ENCODE peak calls at places on chromosomes 11 and 22, in six cellular contexts. One of them, this sample, is unnamed.

GRCh38 chr11:3047637-3048036 is 9.6 kb downstream of the CARS1 start:
- DNase-seq in spleen: no peak
- DNase-seq in fibroblast of lung: no peak
- DNase-seq in lung: no peak
- DNase-seq in CD4-positive, alpha-beta T cell: no peak
- DNase-seq in uterus: no peak
- DNase-seq in this sample: no peak

GRCh38 chr22:35065796-35066218 is at the start of gene ISX:
- DNase-seq in spleen: no peak
- DNase-seq in CD4-positive, alpha-beta T cell: no peak
- DNase-seq in lung: no peak
- DNase-seq in fibroblast of lung: no peak
- DNase-seq in uterus: no peak
- DNase-seq in this sample: no peak

GRCh38 chr11:12489246-12489772 is 111.9 kb downstream of the PARVA start:
- DNase-seq in uterus: no peak
- DNase-seq in lung: no peak
- DNase-seq in CD4-positive, alpha-beta T cell: no peak
- DNase-seq in fibroblast of lung: no peak
- DNase-seq in spleen: no peak
- DNase-seq in this sample: no peak

GRCh38 chr11:12058425-12059115 is 50.1 kb upstream of the DKK3 start:
- DNase-seq in uterus: no peak
- DNase-seq in lung: no peak
- DNase-seq in fibroblast of lung: no peak
- DNase-seq in spleen: no peak
- DNase-seq in CD4-positive, alpha-beta T cell: no peak
- DNase-seq in this sample: no peak

GRCh38 chr11:70068345-70068744 is 9.8 kb upstream of the ANO1 start:
- DNase-seq in uterus: no peak
- DNase-seq in fibroblast of lung: no peak
- DNase-seq in lung: no peak
- DNase-seq in spleen: no peak
- DNase-seq in CD4-positive, alpha-beta T cell: no peak
- DNase-seq in this sample: peak; percentile 85

GRCh38 chr22:23263651-23264555 is 83.6 kb downstream of the BCR start:
- DNase-seq in CD4-positive, alpha-beta T cell: no peak
- DNase-seq in spleen: peak; percentile 88
- DNase-seq in lung: no peak
- DNase-seq in fibroblast of lung: no peak
- DNase-seq in uterus: no peak
- DNase-seq in this sample: no peak

GRCh38 chr11:95671768-95672167 is 117.8 kb downstream of the FAM76B start:
- DNase-seq in CD4-positive, alpha-beta T cell: no peak
- DNase-seq in spleen: no peak
- DNase-seq in uterus: no peak
- DNase-seq in fibroblast of lung: peak; percentile 90
- DNase-seq in lung: no peak
- DNase-seq in this sample: no peak

GRCh38 chr11:22193348-22194051 is 615 bp downstream of the ANO5 start:
- DNase-seq in uterus: peak; percentile 13
- DNase-seq in CD4-positive, alpha-beta T cell: no peak
- DNase-seq in lung: peak; percentile 29
- DNase-seq in spleen: peak; percentile 73
- DNase-seq in fibroblast of lung: no peak
- DNase-seq in this sample: no peak

GRCh38 chr22:20238567-20239062 is 29.5 kb downstream of the RTN4R start:
- DNase-seq in fibroblast of lung: no peak
- DNase-seq in uterus: peak; percentile 43
- DNase-seq in CD4-positive, alpha-beta T cell: peak; percentile 27
- DNase-seq in lung: peak; percentile 60
- DNase-seq in spleen: peak; percentile 89
- DNase-seq in this sample: no peak

GRCh38 chr22:39316440-39317083 is 2.9 kb downstream of the RPL3 start:
- DNase-seq in CD4-positive, alpha-beta T cell: peak; percentile 64
- DNase-seq in spleen: peak; percentile 87
- DNase-seq in lung: peak; percentile 75
- DNase-seq in uterus: peak; percentile 75
- DNase-seq in fibroblast of lung: peak; percentile 95
- DNase-seq in this sample: no peak

GRCh38 chr11:44903035-44903434 is 47.6 kb downstream of the TP53I11 start:
- DNase-seq in spleen: no peak
- DNase-seq in fibroblast of lung: no peak
- DNase-seq in CD4-positive, alpha-beta T cell: no peak
- DNase-seq in uterus: no peak
- DNase-seq in lung: no peak
- DNase-seq in this sample: no peak

GRCh38 chr11:64845125-64845735 is 777 bp upstream of the CDC42BPG start:
- DNase-seq in spleen: no peak
- DNase-seq in uterus: no peak
- DNase-seq in lung: no peak
- DNase-seq in fibroblast of lung: no peak
- DNase-seq in CD4-positive, alpha-beta T cell: no peak
- DNase-seq in this sample: no peak

GRCh38 chr22:24510694-24511625 is 15.8 kb downstream of the UPB1 start:
- DNase-seq in CD4-positive, alpha-beta T cell: no peak
- DNase-seq in lung: no peak
- DNase-seq in uterus: no peak
- DNase-seq in fibroblast of lung: peak; percentile 63
- DNase-seq in spleen: no peak
- DNase-seq in this sample: no peak

GRCh38 chr11:20035701-20036601 is 124.3 kb downstream of the DBX1 start:
- DNase-seq in uterus: no peak
- DNase-seq in lung: no peak
- DNase-seq in spleen: no peak
- DNase-seq in fibroblast of lung: peak; percentile 97
- DNase-seq in CD4-positive, alpha-beta T cell: no peak
- DNase-seq in this sample: no peak

GRCh38 chr11:116719102-116719501 is 53.7 kb downstream of the BUD13 start:
- DNase-seq in fibroblast of lung: no peak
- DNase-seq in lung: no peak
- DNase-seq in spleen: no peak
- DNase-seq in CD4-positive, alpha-beta T cell: no peak
- DNase-seq in uterus: no peak
- DNase-seq in this sample: no peak

GRCh38 chr11:71080239-71081097 is 171.9 kb downstream of the SHANK2 start:
- DNase-seq in lung: peak; percentile 63
- DNase-seq in fibroblast of lung: peak; percentile 69
- DNase-seq in spleen: no peak
- DNase-seq in CD4-positive, alpha-beta T cell: no peak
- DNase-seq in uterus: no peak
- DNase-seq in this sample: no peak

GRCh38 chr22:16969508-16970327 is 38.3 kb downstream of the GAB4 start:
- DNase-seq in spleen: no peak
- DNase-seq in lung: peak; percentile 26
- DNase-seq in fibroblast of lung: no peak
- DNase-seq in CD4-positive, alpha-beta T cell: no peak
- DNase-seq in uterus: no peak
- DNase-seq in this sample: no peak

GRCh38 chr11:34052036-34052607 is 591 bp downstream of the CAPRIN1 start:
- DNase-seq in fibroblast of lung: peak; percentile 86
- DNase-seq in CD4-positive, alpha-beta T cell: peak; percentile 80
- DNase-seq in spleen: peak; percentile 98
- DNase-seq in uterus: peak; percentile 91
- DNase-seq in lung: peak; percentile 89
- DNase-seq in this sample: no peak

GRCh38 chr22:27650572-27650971 is 151.0 kb downstream of the MN1 start:
- DNase-seq in spleen: peak; percentile 59
- DNase-seq in fibroblast of lung: no peak
- DNase-seq in uterus: no peak
- DNase-seq in CD4-positive, alpha-beta T cell: no peak
- DNase-seq in lung: no peak
- DNase-seq in this sample: no peak

GRCh38 chr22:25208743-25209505 is 9.3 kb downstream of the CRYBB3 start:
- DNase-seq in CD4-positive, alpha-beta T cell: no peak
- DNase-seq in lung: no peak
- DNase-seq in spleen: no peak
- DNase-seq in uterus: no peak
- DNase-seq in fibroblast of lung: no peak
- DNase-seq in this sample: no peak

GRCh38 chr11:84543367-84544159 is 1083.6 kb downstream of the DLG2 start:
- DNase-seq in spleen: no peak
- DNase-seq in CD4-positive, alpha-beta T cell: no peak
- DNase-seq in uterus: no peak
- DNase-seq in lung: no peak
- DNase-seq in fibroblast of lung: no peak
- DNase-seq in this sample: no peak

GRCh38 chr22:30947163-30947820 is 21.3 kb downstream of the MORC2 start:
- DNase-seq in lung: no peak
- DNase-seq in fibroblast of lung: no peak
- DNase-seq in CD4-positive, alpha-beta T cell: no peak
- DNase-seq in spleen: no peak
- DNase-seq in uterus: no peak
- DNase-seq in this sample: no peak

GRCh38 chr22:22380098-22381030 is 128.2 kb downstream of the ZNF280B start:
- DNase-seq in spleen: peak; percentile 90
- DNase-seq in lung: no peak
- DNase-seq in fibroblast of lung: no peak
- DNase-seq in uterus: no peak
- DNase-seq in CD4-positive, alpha-beta T cell: no peak
- DNase-seq in this sample: no peak

GRCh38 chr22:31537019-31537535 is 40.7 kb downstream of the SFI1 start:
- DNase-seq in lung: no peak
- DNase-seq in CD4-positive, alpha-beta T cell: no peak
- DNase-seq in fibroblast of lung: no peak
- DNase-seq in spleen: no peak
- DNase-seq in uterus: no peak
- DNase-seq in this sample: no peak

GRCh38 chr11:3837793-3838192 is 3.0 kb downstream of the RHOG start:
- DNase-seq in CD4-positive, alpha-beta T cell: no peak
- DNase-seq in lung: peak; percentile 65
- DNase-seq in uterus: peak; percentile 27
- DNase-seq in spleen: peak; percentile 83
- DNase-seq in fibroblast of lung: no peak
- DNase-seq in this sample: no peak

GRCh38 chr11:112961751-112962747 is 829 bp downstream of the NCAM1 start:
- DNase-seq in fibroblast of lung: peak; percentile 7
- DNase-seq in CD4-positive, alpha-beta T cell: no peak
- DNase-seq in spleen: peak; percentile 75
- DNase-seq in uterus: peak; percentile 50
- DNase-seq in lung: no peak
- DNase-seq in this sample: no peak

GRCh38 chr11:86688398-86689179 is 16.2 kb upstream of the ME3 start:
- DNase-seq in uterus: no peak
- DNase-seq in spleen: no peak
- DNase-seq in CD4-positive, alpha-beta T cell: no peak
- DNase-seq in fibroblast of lung: peak; percentile 72
- DNase-seq in lung: no peak
- DNase-seq in this sample: no peak

GRCh38 chr11:2265396-2265795 is 5.0 kb downstream of the ASCL2 start:
- DNase-seq in uterus: no peak
- DNase-seq in lung: peak; percentile 29
- DNase-seq in fibroblast of lung: no peak
- DNase-seq in spleen: no peak
- DNase-seq in CD4-positive, alpha-beta T cell: no peak
- DNase-seq in this sample: no peak

GRCh38 chr22:32794449-32795213 is 6.9 kb upstream of the TIMP3 start:
- DNase-seq in uterus: no peak
- DNase-seq in spleen: no peak
- DNase-seq in fibroblast of lung: peak; percentile 18
- DNase-seq in lung: no peak
- DNase-seq in CD4-positive, alpha-beta T cell: no peak
- DNase-seq in this sample: no peak

GRCh38 chr11:37512156-37512780 is 914.2 kb upstream of the RAG2 start:
- DNase-seq in spleen: no peak
- DNase-seq in uterus: no peak
- DNase-seq in CD4-positive, alpha-beta T cell: no peak
- DNase-seq in fibroblast of lung: peak; percentile 28
- DNase-seq in lung: no peak
- DNase-seq in this sample: no peak
- H3K9me3 ChIP-seq in spleen: peaks cover 24% of the 10 kb centered on the region
- H3K9me3 ChIP-seq in uterus: no peaks in the 10 kb centered on the region
- H3K9me3 ChIP-seq in CD4-positive, alpha-beta T cell: no peaks in the 10 kb centered on the region
- H3K9me3 ChIP-seq in fibroblast of lung: no peaks in the 10 kb centered on the region
- H3K9me3 ChIP-seq in lung: no peaks in the 10 kb centered on the region
- H3K9me3 ChIP-seq in this sample: no peaks in the 10 kb centered on the region

DNA sequence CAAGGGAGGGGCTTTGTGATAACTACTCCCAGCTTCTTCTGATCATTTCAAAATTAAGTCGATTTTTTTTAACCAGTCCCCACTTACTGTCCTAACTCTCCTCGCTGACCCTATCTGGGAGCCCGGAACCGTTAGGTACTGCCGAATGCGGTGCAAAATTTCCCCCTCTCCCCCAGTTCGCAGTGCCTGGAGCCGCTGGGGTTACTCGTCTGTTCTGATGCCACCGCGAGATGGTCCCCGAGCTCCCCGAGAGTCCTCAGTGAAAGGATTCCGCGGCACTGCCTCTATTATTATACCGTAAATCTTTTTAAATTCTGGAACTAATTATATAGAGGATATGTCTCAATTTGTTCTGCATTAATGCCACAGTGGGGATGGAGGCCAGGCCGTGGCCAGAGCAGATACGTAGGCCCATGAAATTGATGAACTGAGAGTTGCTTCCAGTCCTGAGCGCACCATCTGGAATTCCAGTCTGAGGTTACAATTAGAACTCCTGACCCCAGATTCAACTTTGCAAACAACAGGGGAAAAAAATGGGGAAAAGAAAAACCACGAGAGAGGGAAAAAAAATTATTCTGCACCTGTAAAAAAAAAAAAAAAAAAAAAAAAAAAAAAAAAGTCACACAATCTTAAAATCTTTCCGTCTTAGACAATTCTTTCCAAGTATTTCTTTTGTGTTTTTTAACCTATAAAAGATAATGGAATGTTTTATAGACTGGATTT is 4.3 kb upstream of the WT1 start:
- DNase-seq in lung: no peak
- DNase-seq in fibroblast of lung: no peak
- DNase-seq in uterus: peak; percentile 27
- DNase-seq in spleen: no peak
- DNase-seq in CD4-positive, alpha-beta T cell: no peak
- DNase-seq in this sample: no peak
- H3K9me3 ChIP-seq in lung: no peaks in the 10 kb centered on the region
- H3K9me3 ChIP-seq in fibroblast of lung: no peaks in the 10 kb centered on the region
- H3K9me3 ChIP-seq in uterus: no peaks in the 10 kb centered on the region
- H3K9me3 ChIP-seq in spleen: no peaks in the 10 kb centered on the region
- H3K9me3 ChIP-seq in CD4-positive, alpha-beta T cell: no peaks in the 10 kb centered on the region
- H3K9me3 ChIP-seq in this sample: no peaks in the 10 kb centered on the region

GRCh38 chr11:75355051-75355450 is 3.6 kb upstream of the ARRB1 start:
- DNase-seq in spleen: peak; percentile 6
- DNase-seq in CD4-positive, alpha-beta T cell: no peak
- DNase-seq in uterus: no peak
- DNase-seq in fibroblast of lung: no peak
- DNase-seq in lung: no peak
- DNase-seq in this sample: no peak
- H3K9me3 ChIP-seq in spleen: no peaks in the 10 kb centered on the region
- H3K9me3 ChIP-seq in CD4-positive, alpha-beta T cell: no peaks in the 10 kb centered on the region
- H3K9me3 ChIP-seq in uterus: no peaks in the 10 kb centered on the region
- H3K9me3 ChIP-seq in fibroblast of lung: no peaks in the 10 kb centered on the region
- H3K9me3 ChIP-seq in lung: no peaks in the 10 kb centered on the region
- H3K9me3 ChIP-seq in this sample: no peaks in the 10 kb centered on the region

DNA sequence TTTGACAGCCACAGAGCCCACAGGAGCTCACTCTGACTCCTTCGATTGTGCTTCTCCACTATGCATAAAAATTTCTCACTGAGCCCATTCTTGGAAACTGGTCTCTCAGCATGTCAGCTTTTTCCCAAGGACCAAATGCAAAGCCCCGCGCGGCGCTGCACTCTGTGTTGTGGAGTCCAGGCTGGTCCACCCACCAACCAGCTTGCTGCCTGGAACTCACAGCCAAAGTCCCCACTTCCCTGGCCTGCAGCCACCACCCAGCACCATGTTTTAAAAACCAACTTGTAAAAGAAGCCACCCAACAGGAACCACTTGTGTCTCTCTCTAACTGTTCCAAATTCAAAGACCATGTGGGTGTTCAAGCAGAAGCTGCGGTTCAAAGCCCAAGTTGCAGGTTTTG is 124.4 kb downstream of the SPATA19 start:
- DNase-seq in lung: no peak
- DNase-seq in fibroblast of lung: no peak
- DNase-seq in spleen: no peak
- DNase-seq in uterus: no peak
- DNase-seq in CD4-positive, alpha-beta T cell: no peak
- DNase-seq in this sample: no peak
- H3K9me3 ChIP-seq in lung: no peaks in the 10 kb centered on the region
- H3K9me3 ChIP-seq in fibroblast of lung: no peaks in the 10 kb centered on the region
- H3K9me3 ChIP-seq in spleen: no peaks in the 10 kb centered on the region
- H3K9me3 ChIP-seq in uterus: no peaks in the 10 kb centered on the region
- H3K9me3 ChIP-seq in CD4-positive, alpha-beta T cell: no peaks in the 10 kb centered on the region
- H3K9me3 ChIP-seq in this sample: no peaks in the 10 kb centered on the region